ENCODE peak calls at places on chromosome 3, in eight cellular contexts. One of them, this sample, is unnamed.

GRCh38 chr3:138898301-138898700 is 48.6 kb downstream of the FOXL2 start:
- DNase-seq in kidney glomerular epithelial cell: no peak
- DNase-seq in naive thymus-derived CD8-positive, alpha-beta T cell: no peak
- DNase-seq in astrocyte of the spinal cord: peak; percentile 70
- DNase-seq in BJ: peak; percentile 9
- DNase-seq in germinal center: no peak
- DNase-seq in effector memory CD8-positive, alpha-beta T cell: no peak
- DNase-seq in NCI-H1105: no peak
- DNase-seq in this sample: no peak

GRCh38 chr3:197333901-197334639 is 35.7 kb upstream of the DLG1 start:
- DNase-seq in kidney glomerular epithelial cell: no peak
- DNase-seq in naive thymus-derived CD8-positive, alpha-beta T cell: no peak
- DNase-seq in NCI-H1105: no peak
- DNase-seq in germinal center: no peak
- DNase-seq in effector memory CD8-positive, alpha-beta T cell: no peak
- DNase-seq in BJ: no peak
- DNase-seq in astrocyte of the spinal cord: no peak
- DNase-seq in this sample: no peak

GRCh38 chr3:141360888-141361598 is 7.3 kb upstream of the ZBTB38 start:
- DNase-seq in NCI-H1105: no peak
- DNase-seq in BJ: peak; percentile 90
- DNase-seq in naive thymus-derived CD8-positive, alpha-beta T cell: no peak
- DNase-seq in kidney glomerular epithelial cell: peak; percentile 98
- DNase-seq in effector memory CD8-positive, alpha-beta T cell: peak; percentile 20
- DNase-seq in astrocyte of the spinal cord: peak; percentile 93
- DNase-seq in germinal center: peak; percentile 64
- DNase-seq in this sample: peak; percentile 16

GRCh38 chr3:194300392-194300758 is 50.8 kb downstream of the CPN2 start:
- DNase-seq in naive thymus-derived CD8-positive, alpha-beta T cell: no peak
- DNase-seq in astrocyte of the spinal cord: peak; percentile 58
- DNase-seq in effector memory CD8-positive, alpha-beta T cell: no peak
- DNase-seq in germinal center: no peak
- DNase-seq in kidney glomerular epithelial cell: no peak
- DNase-seq in NCI-H1105: no peak
- DNase-seq in BJ: no peak
- DNase-seq in this sample: no peak

GRCh38 chr3:9183011-9183410 is 66.4 kb downstream of the SRGAP3 start:
- DNase-seq in naive thymus-derived CD8-positive, alpha-beta T cell: no peak
- DNase-seq in NCI-H1105: no peak
- DNase-seq in effector memory CD8-positive, alpha-beta T cell: no peak
- DNase-seq in germinal center: no peak
- DNase-seq in BJ: no peak
- DNase-seq in kidney glomerular epithelial cell: no peak
- DNase-seq in astrocyte of the spinal cord: no peak
- DNase-seq in this sample: no peak

GRCh38 chr3:100169186-100169585 is 54.9 kb upstream of the FILIP1L start:
- DNase-seq in germinal center: no peak
- DNase-seq in naive thymus-derived CD8-positive, alpha-beta T cell: no peak
- DNase-seq in NCI-H1105: no peak
- DNase-seq in kidney glomerular epithelial cell: no peak
- DNase-seq in effector memory CD8-positive, alpha-beta T cell: no peak
- DNase-seq in BJ: no peak
- DNase-seq in astrocyte of the spinal cord: no peak
- DNase-seq in this sample: no peak

GRCh38 chr3:14000556-14000955 is 120.7 kb upstream of the WNT7A start:
- DNase-seq in germinal center: no peak
- DNase-seq in astrocyte of the spinal cord: no peak
- DNase-seq in effector memory CD8-positive, alpha-beta T cell: no peak
- DNase-seq in BJ: no peak
- DNase-seq in kidney glomerular epithelial cell: no peak
- DNase-seq in NCI-H1105: no peak
- DNase-seq in naive thymus-derived CD8-positive, alpha-beta T cell: no peak
- DNase-seq in this sample: no peak

GRCh38 chr3:58521002-58521670 is 15.9 kb downstream of the ACOX2 start:
- DNase-seq in germinal center: no peak
- DNase-seq in kidney glomerular epithelial cell: no peak
- DNase-seq in NCI-H1105: no peak
- DNase-seq in BJ: no peak
- DNase-seq in astrocyte of the spinal cord: no peak
- DNase-seq in effector memory CD8-positive, alpha-beta T cell: no peak
- DNase-seq in naive thymus-derived CD8-positive, alpha-beta T cell: no peak
- DNase-seq in this sample: no peak

GRCh38 chr3:192920406-192920805 is 2.8 kb upstream of the MB21D2 start:
- DNase-seq in kidney glomerular epithelial cell: no peak
- DNase-seq in germinal center: no peak
- DNase-seq in effector memory CD8-positive, alpha-beta T cell: no peak
- DNase-seq in NCI-H1105: no peak
- DNase-seq in BJ: no peak
- DNase-seq in astrocyte of the spinal cord: no peak
- DNase-seq in naive thymus-derived CD8-positive, alpha-beta T cell: no peak
- DNase-seq in this sample: peak; percentile 91

GRCh38 chr3:58529516-58530353 is 7.3 kb downstream of the ACOX2 start:
- DNase-seq in NCI-H1105: no peak
- DNase-seq in germinal center: no peak
- DNase-seq in effector memory CD8-positive, alpha-beta T cell: no peak
- DNase-seq in astrocyte of the spinal cord: no peak
- DNase-seq in BJ: no peak
- DNase-seq in kidney glomerular epithelial cell: no peak
- DNase-seq in naive thymus-derived CD8-positive, alpha-beta T cell: no peak
- DNase-seq in this sample: peak; percentile 16

GRCh38 chr3:160129459-160130061 is 95.7 kb upstream of the C3orf80 start:
- DNase-seq in NCI-H1105: no peak
- DNase-seq in germinal center: no peak
- DNase-seq in BJ: peak; percentile 97
- DNase-seq in astrocyte of the spinal cord: peak; percentile 96
- DNase-seq in naive thymus-derived CD8-positive, alpha-beta T cell: no peak
- DNase-seq in kidney glomerular epithelial cell: peak; percentile 89
- DNase-seq in effector memory CD8-positive, alpha-beta T cell: no peak
- DNase-seq in this sample: no peak

GRCh38 chr3:25899352-25900101 is 109.6 kb downstream of the OXSM start:
- DNase-seq in effector memory CD8-positive, alpha-beta T cell: no peak
- DNase-seq in naive thymus-derived CD8-positive, alpha-beta T cell: no peak
- DNase-seq in germinal center: no peak
- DNase-seq in astrocyte of the spinal cord: no peak
- DNase-seq in NCI-H1105: no peak
- DNase-seq in kidney glomerular epithelial cell: no peak
- DNase-seq in BJ: no peak
- DNase-seq in this sample: no peak

GRCh38 chr3:64687381-64687780 is 419 bp downstream of the ADAMTS9 start:
- DNase-seq in kidney glomerular epithelial cell: no peak
- DNase-seq in effector memory CD8-positive, alpha-beta T cell: no peak
- DNase-seq in naive thymus-derived CD8-positive, alpha-beta T cell: no peak
- DNase-seq in germinal center: no peak
- DNase-seq in astrocyte of the spinal cord: no peak
- DNase-seq in NCI-H1105: no peak
- DNase-seq in BJ: no peak
- DNase-seq in this sample: no peak

GRCh38 chr3:50671331-50671730 is 3.4 kb upstream of the DOCK3 start:
- DNase-seq in naive thymus-derived CD8-positive, alpha-beta T cell: no peak
- DNase-seq in kidney glomerular epithelial cell: peak; percentile 89
- DNase-seq in NCI-H1105: peak; percentile 77
- DNase-seq in germinal center: no peak
- DNase-seq in BJ: peak; percentile 80
- DNase-seq in effector memory CD8-positive, alpha-beta T cell: no peak
- DNase-seq in astrocyte of the spinal cord: peak; percentile 80
- DNase-seq in this sample: no peak

GRCh38 chr3:9915252-9916141 is 1.4 kb upstream of the IL17RC start:
- DNase-seq in effector memory CD8-positive, alpha-beta T cell: no peak
- DNase-seq in naive thymus-derived CD8-positive, alpha-beta T cell: peak; percentile 35
- DNase-seq in kidney glomerular epithelial cell: no peak
- DNase-seq in germinal center: no peak
- DNase-seq in astrocyte of the spinal cord: peak; percentile 44
- DNase-seq in NCI-H1105: no peak
- DNase-seq in BJ: no peak
- DNase-seq in this sample: peak; percentile 72

GRCh38 chr3:33054100-33055097 is 42.5 kb downstream of the GLB1 start:
- DNase-seq in NCI-H1105: no peak
- DNase-seq in effector memory CD8-positive, alpha-beta T cell: no peak
- DNase-seq in kidney glomerular epithelial cell: no peak
- DNase-seq in astrocyte of the spinal cord: no peak
- DNase-seq in germinal center: no peak
- DNase-seq in BJ: no peak
- DNase-seq in naive thymus-derived CD8-positive, alpha-beta T cell: no peak
- DNase-seq in this sample: no peak

GRCh38 chr3:115659861-115660260 is 36.6 kb downstream of the GAP43 start:
- DNase-seq in effector memory CD8-positive, alpha-beta T cell: no peak
- DNase-seq in NCI-H1105: no peak
- DNase-seq in astrocyte of the spinal cord: peak; percentile 40
- DNase-seq in kidney glomerular epithelial cell: no peak
- DNase-seq in naive thymus-derived CD8-positive, alpha-beta T cell: no peak
- DNase-seq in BJ: no peak
- DNase-seq in germinal center: no peak
- DNase-seq in this sample: no peak

GRCh38 chr3:157700405-157700804 is 197.2 kb upstream of the VEPH1 start:
- DNase-seq in germinal center: no peak
- DNase-seq in NCI-H1105: no peak
- DNase-seq in astrocyte of the spinal cord: no peak
- DNase-seq in kidney glomerular epithelial cell: no peak
- DNase-seq in BJ: no peak
- DNase-seq in naive thymus-derived CD8-positive, alpha-beta T cell: no peak
- DNase-seq in effector memory CD8-positive, alpha-beta T cell: no peak
- DNase-seq in this sample: peak; percentile 50

GRCh38 chr3:21544076-21544462 is 206.9 kb downstream of the ZNF385D start:
- DNase-seq in naive thymus-derived CD8-positive, alpha-beta T cell: no peak
- DNase-seq in astrocyte of the spinal cord: no peak
- DNase-seq in effector memory CD8-positive, alpha-beta T cell: no peak
- DNase-seq in kidney glomerular epithelial cell: no peak
- DNase-seq in NCI-H1105: no peak
- DNase-seq in BJ: peak; percentile 16
- DNase-seq in germinal center: no peak
- DNase-seq in this sample: no peak

GRCh38 chr3:27993061-27993460 is 248.4 kb upstream of the CMC1 start:
- DNase-seq in germinal center: no peak
- DNase-seq in NCI-H1105: peak; percentile 85
- DNase-seq in kidney glomerular epithelial cell: no peak
- DNase-seq in BJ: no peak
- DNase-seq in astrocyte of the spinal cord: no peak
- DNase-seq in effector memory CD8-positive, alpha-beta T cell: no peak
- DNase-seq in naive thymus-derived CD8-positive, alpha-beta T cell: no peak
- DNase-seq in this sample: peak; percentile 95

GRCh38 chr3:52240059-52240885 is 1.3 kb upstream of the TWF2 start:
- DNase-seq in NCI-H1105: no peak
- DNase-seq in effector memory CD8-positive, alpha-beta T cell: no peak
- DNase-seq in germinal center: no peak
- DNase-seq in astrocyte of the spinal cord: peak; percentile 85
- DNase-seq in kidney glomerular epithelial cell: no peak
- DNase-seq in BJ: peak; percentile 77
- DNase-seq in naive thymus-derived CD8-positive, alpha-beta T cell: no peak
- DNase-seq in this sample: peak; percentile 98

GRCh38 chr3:58668247-58668646 is 1.7 kb upstream of the FAM3D start:
- DNase-seq in naive thymus-derived CD8-positive, alpha-beta T cell: no peak
- DNase-seq in astrocyte of the spinal cord: no peak
- DNase-seq in BJ: no peak
- DNase-seq in kidney glomerular epithelial cell: no peak
- DNase-seq in effector memory CD8-positive, alpha-beta T cell: no peak
- DNase-seq in NCI-H1105: no peak
- DNase-seq in germinal center: no peak
- DNase-seq in this sample: no peak

GRCh38 chr3:149646181-149646766 is 11.6 kb downstream of the WWTR1 start:
- DNase-seq in germinal center: no peak
- DNase-seq in NCI-H1105: no peak
- DNase-seq in effector memory CD8-positive, alpha-beta T cell: no peak
- DNase-seq in astrocyte of the spinal cord: peak; percentile 59
- DNase-seq in naive thymus-derived CD8-positive, alpha-beta T cell: no peak
- DNase-seq in kidney glomerular epithelial cell: no peak
- DNase-seq in BJ: peak; percentile 22
- DNase-seq in this sample: no peak

GRCh38 chr3:97125902-97126499 is 311.6 kb downstream of the EPHA6 start:
- DNase-seq in naive thymus-derived CD8-positive, alpha-beta T cell: no peak
- DNase-seq in effector memory CD8-positive, alpha-beta T cell: no peak
- DNase-seq in NCI-H1105: no peak
- DNase-seq in kidney glomerular epithelial cell: no peak
- DNase-seq in astrocyte of the spinal cord: no peak
- DNase-seq in BJ: no peak
- DNase-seq in germinal center: no peak
- DNase-seq in this sample: no peak

GRCh38 chr3:130725746-130726145 is 20.9 kb downstream of the PIK3R4 start:
- DNase-seq in BJ: no peak
- DNase-seq in germinal center: no peak
- DNase-seq in NCI-H1105: no peak
- DNase-seq in naive thymus-derived CD8-positive, alpha-beta T cell: no peak
- DNase-seq in effector memory CD8-positive, alpha-beta T cell: no peak
- DNase-seq in kidney glomerular epithelial cell: no peak
- DNase-seq in astrocyte of the spinal cord: no peak
- DNase-seq in this sample: no peak

GRCh38 chr3:169245631-169246030 is 417.9 kb downstream of the MECOM start:
- DNase-seq in germinal center: no peak
- DNase-seq in astrocyte of the spinal cord: no peak
- DNase-seq in naive thymus-derived CD8-positive, alpha-beta T cell: no peak
- DNase-seq in kidney glomerular epithelial cell: no peak
- DNase-seq in NCI-H1105: no peak
- DNase-seq in BJ: no peak
- DNase-seq in effector memory CD8-positive, alpha-beta T cell: no peak
- DNase-seq in this sample: peak; percentile 95

GRCh38 chr3:194014756-194015155 is 121.2 kb upstream of the HES1 start:
- DNase-seq in NCI-H1105: no peak
- DNase-seq in effector memory CD8-positive, alpha-beta T cell: no peak
- DNase-seq in naive thymus-derived CD8-positive, alpha-beta T cell: no peak
- DNase-seq in kidney glomerular epithelial cell: no peak
- DNase-seq in germinal center: no peak
- DNase-seq in BJ: no peak
- DNase-seq in astrocyte of the spinal cord: no peak
- DNase-seq in this sample: no peak

GRCh38 chr3:169901453-169901852 is 9.9 kb upstream of the SAMD7 start:
- DNase-seq in kidney glomerular epithelial cell: no peak
- DNase-seq in effector memory CD8-positive, alpha-beta T cell: no peak
- DNase-seq in naive thymus-derived CD8-positive, alpha-beta T cell: no peak
- DNase-seq in NCI-H1105: no peak
- DNase-seq in astrocyte of the spinal cord: no peak
- DNase-seq in BJ: no peak
- DNase-seq in germinal center: no peak
- DNase-seq in this sample: no peak

GRCh38 chr3:186241910-186242821 is 119.9 kb downstream of the DGKG start:
- DNase-seq in naive thymus-derived CD8-positive, alpha-beta T cell: no peak
- DNase-seq in kidney glomerular epithelial cell: peak; percentile 60
- DNase-seq in effector memory CD8-positive, alpha-beta T cell: peak; percentile 17
- DNase-seq in germinal center: peak; percentile 75
- DNase-seq in NCI-H1105: no peak
- DNase-seq in BJ: no peak
- DNase-seq in astrocyte of the spinal cord: peak; percentile 64
- DNase-seq in this sample: peak; percentile 67

GRCh38 chr3:48899298-48899697 is 616 bp upstream of the SLC25A20 start:
- DNase-seq in kidney glomerular epithelial cell: no peak
- DNase-seq in NCI-H1105: no peak
- DNase-seq in astrocyte of the spinal cord: no peak
- DNase-seq in effector memory CD8-positive, alpha-beta T cell: peak; percentile 19
- DNase-seq in BJ: no peak
- DNase-seq in germinal center: no peak
- DNase-seq in naive thymus-derived CD8-positive, alpha-beta T cell: no peak
- DNase-seq in this sample: no peak

GRCh38 chr3:143970773-143971366 is 753 bp upstream of the DIPK2A start:
- DNase-seq in naive thymus-derived CD8-positive, alpha-beta T cell: peak; percentile 46
- DNase-seq in kidney glomerular epithelial cell: peak; percentile 23
- DNase-seq in germinal center: peak; percentile 63
- DNase-seq in NCI-H1105: peak; percentile 80
- DNase-seq in astrocyte of the spinal cord: no peak
- DNase-seq in effector memory CD8-positive, alpha-beta T cell: peak; percentile 41
- DNase-seq in BJ: no peak
- DNase-seq in this sample: peak; percentile 76

GRCh38 chr3:50388021-50388719 is 28.8 kb upstream of the TMEM115 start:
- DNase-seq in BJ: no peak
- DNase-seq in NCI-H1105: no peak
- DNase-seq in astrocyte of the spinal cord: no peak
- DNase-seq in germinal center: no peak
- DNase-seq in kidney glomerular epithelial cell: no peak
- DNase-seq in naive thymus-derived CD8-positive, alpha-beta T cell: no peak
- DNase-seq in effector memory CD8-positive, alpha-beta T cell: no peak
- DNase-seq in this sample: peak; percentile 68

GRCh38 chr3:196357905-196358304 is 19.7 kb upstream of the TM4SF19 start:
- DNase-seq in NCI-H1105: no peak
- DNase-seq in astrocyte of the spinal cord: no peak
- DNase-seq in BJ: no peak
- DNase-seq in kidney glomerular epithelial cell: no peak
- DNase-seq in germinal center: no peak
- DNase-seq in effector memory CD8-positive, alpha-beta T cell: peak; percentile 15
- DNase-seq in naive thymus-derived CD8-positive, alpha-beta T cell: no peak
- DNase-seq in this sample: no peak

GRCh38 chr3:8773941-8774542 is 4.6 kb upstream of the OXTR start:
- DNase-seq in naive thymus-derived CD8-positive, alpha-beta T cell: no peak
- DNase-seq in effector memory CD8-positive, alpha-beta T cell: no peak
- DNase-seq in germinal center: no peak
- DNase-seq in kidney glomerular epithelial cell: no peak
- DNase-seq in NCI-H1105: no peak
- DNase-seq in astrocyte of the spinal cord: no peak
- DNase-seq in BJ: no peak
- DNase-seq in this sample: no peak

This sample was measured in NCI-H524.